ENCODE peak calls at places on chromosomes 12 and 14, in four cellular contexts. H is breast epithelium, C is cardiac fibroblast, G is AG04450. K is an unnamed sample.

GRCh38 chr12:11171953-11172675 is 1.1 kb downstream of the SMIM10L1 start:
- DNase-seq in C (peak; percentile 47), G (no peak), H (no peak), K (peak; percentile 48)

GRCh38 chr12:2138871-2139308 is 86.1 kb downstream of the CACNA1C start:
- DNase-seq in H (no peak), G (no peak), C (peak; percentile 21), K (peak; percentile 6)

GRCh38 chr12:92470608-92471021 is 232.2 kb upstream of the PLEKHG7 start:
- DNase-seq in H (no peak), C (no peak), G (no peak), K (no peak)

GRCh38 chr12:11576104-11576503 is 73.4 kb upstream of the ETV6 start:
- DNase-seq in G (no peak), C (peak; percentile 74), H (peak; percentile 44), K (no peak)

GRCh38 chr14:58668848-58669480 is 31.2 kb downstream of the DACT1 start:
- DNase-seq in H (no peak), C (no peak), G (no peak), K (no peak)

GRCh38 chr14:68695326-68695768 is 97.5 kb downstream of the ZFP36L1 start:
- DNase-seq in G (peak; percentile 98), C (peak; percentile 100), H (peak; percentile 34), K (peak; percentile 98)

GRCh38 chr12:124500232-124501079 is 67.0 kb downstream of the NCOR2 start:
- DNase-seq in G (no peak), C (peak; percentile 39), H (peak; percentile 79), K (peak; percentile 59)

GRCh38 chr12:20128926-20129325 is 239.4 kb upstream of the PDE3A start:
- DNase-seq in C (no peak), H (no peak), G (no peak), K (peak; percentile 79)

GRCh38 chr14:95515080-95515489 is 1.4 kb downstream of the SYNE3 start:
- DNase-seq in H (no peak), C (no peak), G (no peak), K (no peak)

GRCh38 chr12:29438752-29439408 is 57.9 kb upstream of the ERGIC2 start:
- DNase-seq in C (no peak), G (no peak), H (no peak), K (no peak)

GRCh38 chr12:14564336-14564959 is 3.2 kb downstream of the PLBD1 start:
- DNase-seq in C (no peak), H (no peak), G (no peak), K (no peak)

GRCh38 chr14:92472860-92473259 is 40.7 kb upstream of the RIN3 start:
- DNase-seq in C (no peak), H (no peak), G (no peak), K (no peak)

GRCh38 chr12:124039276-124039675 is 66.3 kb downstream of the ZNF664 start:
- DNase-seq in C (peak; percentile 54), G (peak; percentile 4), H (no peak), K (peak; percentile 72)

GRCh38 chr12:118370601-118371000 is 2.1 kb downstream of the TAOK3 start:
- DNase-seq in G (no peak), C (no peak), H (no peak), K (no peak)

GRCh38 chr14:24741871-24742270 is 107.9 kb upstream of the GZMB start:
- DNase-seq in C (peak; percentile 47), G (no peak), H (no peak), K (peak; percentile 10)

GRCh38 chr12:6425588-6426531 is 18.9 kb upstream of the CD27 start:
- DNase-seq in C (no peak), H (no peak), G (no peak), K (no peak)

GRCh38 chr12:76866726-76867125 is 12.1 kb downstream of the CSRP2 start:
- DNase-seq in G (no peak), C (no peak), H (no peak), K (peak; percentile 79)

GRCh38 chr12:89777685-89778379 is 69.2 kb upstream of the ATP2B1 start:
- DNase-seq in C (no peak), H (no peak), G (no peak), K (no peak)

GRCh38 chr12:95277139-95277538 is 59.5 kb downstream of the VEZT start:
- DNase-seq in H (no peak), C (peak; percentile 84), G (peak; percentile 88), K (peak; percentile 84)

GRCh38 chr12:69064734-69065413 is 131.9 kb upstream of the CPM start:
- DNase-seq in H (no peak), C (no peak), G (no peak), K (no peak)

GRCh38 chr12:78146365-78146772 is 315.7 kb downstream of the NAV3 start:
- DNase-seq in H (no peak), C (peak; percentile 69), G (peak; percentile 11), K (peak; percentile 60)

GRCh38 chr14:76237349-76237990 is 85.7 kb downstream of the GPATCH2L start:
- DNase-seq in C (no peak), H (no peak), G (no peak), K (no peak)

GRCh38 chr14:76181546-76181945 is 29.8 kb downstream of the GPATCH2L start:
- DNase-seq in G (no peak), H (no peak), C (peak; percentile 28), K (peak; percentile 9)

GRCh38 chr12:15405601-15406000 is 83.3 kb downstream of the PTPRO start:
- DNase-seq in G (no peak), C (no peak), H (no peak), K (no peak)

GRCh38 chr14:93332032-93332852 is 594 bp downstream of the BTBD7 start:
- DNase-seq in H (no peak), G (no peak), C (peak; percentile 36), K (peak; percentile 61)

GRCh38 chr12:94689002-94689645 is 38.8 kb upstream of the TMCC3 start:
- DNase-seq in C (peak; percentile 74), H (no peak), G (no peak), K (peak; percentile 82)

GRCh38 chr12:65881965-65882413 is 57.7 kb downstream of the HMGA2 start:
- DNase-seq in C (peak; percentile 61), G (no peak), H (peak; percentile 84), K (peak; percentile 72)

GRCh38 chr12:76679778-76680177 is 84.1 kb upstream of the ZDHHC17 start:
- DNase-seq in H (no peak), G (no peak), C (no peak), K (no peak)

GRCh38 chr12:1912580-1913376 is 5.7 kb downstream of the CACNA2D4 start:
- DNase-seq in H (peak; percentile 13), G (no peak), C (peak; percentile 15), K (no peak)

GRCh38 chr14:74578479-74578878 is 33.6 kb downstream of the LTBP2 start:
- DNase-seq in H (no peak), G (no peak), C (no peak), K (no peak)

GRCh38 chr12:8491848-8492530 is 21.3 kb upstream of the CLEC4D start:
- DNase-seq in C (no peak), H (no peak), G (no peak), K (no peak)

GRCh38 chr14:64966976-64967375 is 5.2 kb downstream of the RAB15 start:
- DNase-seq in G (no peak), H (peak; percentile 79), C (no peak), K (no peak)

GRCh38 chr12:64459388-64460024 is 7.6 kb downstream of the TBK1 start:
- DNase-seq in G (no peak), H (no peak), C (peak; percentile 35), K (peak; percentile 42)

GRCh38 chr12:118330421-118331018 is 42.2 kb downstream of the TAOK3 start:
- DNase-seq in H (no peak), C (peak; percentile 67), G (peak; percentile 61), K (peak; percentile 88)

GRCh38 chr14:50813544-50813863 is 17.5 kb downstream of the NIN start:
- DNase-seq in G (no peak), C (peak; percentile 41), H (no peak), K (no peak)
- H3K4me3 ChIP-seq in G (no peak overlapping the region), C (no peak overlapping the region), H (no peak overlapping the region), K (no peak overlapping the region)

GRCh38 chr12:111270773-111271172 is 98.1 kb downstream of the PHETA1 start:
- DNase-seq in H (no peak), G (no peak), C (peak; percentile 21), K (no peak)

GRCh38 chr12:111268738-111269572 is 99.9 kb downstream of the PHETA1 start:
- DNase-seq in C (peak; percentile 16), G (no peak), H (no peak), K (no peak)

GRCh38 chr12:111269688-111270087 is 99.2 kb downstream of the PHETA1 start:
- DNase-seq in H (no peak), G (no peak), C (no peak), K (no peak)

GRCh38 chr12:111270128-111270651 is 98.7 kb downstream of the PHETA1 start:
- DNase-seq in C (no peak), G (no peak), H (no peak), K (no peak)

DNA sequence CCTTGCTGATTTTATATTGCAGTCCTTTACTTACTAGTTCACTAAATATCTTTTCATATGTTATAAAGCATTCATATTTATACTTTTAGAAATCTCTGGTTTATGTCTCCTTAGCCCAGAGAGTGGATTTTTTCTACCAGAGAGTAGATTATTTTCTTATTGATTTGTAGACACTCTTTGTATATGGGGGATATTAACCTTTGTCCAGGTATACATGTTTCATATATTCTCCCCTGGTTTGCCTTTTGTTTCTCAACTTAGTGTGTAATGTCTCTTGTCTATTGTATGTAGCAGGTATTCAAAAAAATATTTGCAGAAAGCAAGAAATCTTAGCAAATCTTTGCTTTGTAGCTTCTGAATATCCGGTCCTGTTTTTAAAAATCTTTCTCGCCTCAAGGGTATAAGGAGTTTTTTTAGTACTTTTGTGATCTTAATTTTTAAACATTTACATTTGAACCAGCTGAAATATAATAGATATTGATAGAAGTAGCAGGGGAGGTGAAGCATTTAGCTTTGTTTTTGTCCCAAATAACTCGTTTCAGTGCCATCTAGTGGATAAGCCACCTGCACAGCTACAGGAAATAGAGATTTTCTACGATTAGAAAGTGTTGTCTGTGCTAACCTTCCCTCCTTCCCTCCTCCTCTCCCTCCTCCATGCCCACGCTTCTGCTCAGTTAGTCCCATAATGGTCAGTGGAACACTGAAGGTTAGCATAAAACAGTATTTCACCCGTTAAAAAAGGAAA is 97.0 kb downstream of the PHETA1 start:
- DNase-seq in H (no peak), G (no peak), C (peak; percentile 21), K (no peak)
- TF ChIP-seq CTCF in H (no peak), G (peak; percentile 7), C (peak; percentile 30), K (peak; percentile 13)

DNA sequence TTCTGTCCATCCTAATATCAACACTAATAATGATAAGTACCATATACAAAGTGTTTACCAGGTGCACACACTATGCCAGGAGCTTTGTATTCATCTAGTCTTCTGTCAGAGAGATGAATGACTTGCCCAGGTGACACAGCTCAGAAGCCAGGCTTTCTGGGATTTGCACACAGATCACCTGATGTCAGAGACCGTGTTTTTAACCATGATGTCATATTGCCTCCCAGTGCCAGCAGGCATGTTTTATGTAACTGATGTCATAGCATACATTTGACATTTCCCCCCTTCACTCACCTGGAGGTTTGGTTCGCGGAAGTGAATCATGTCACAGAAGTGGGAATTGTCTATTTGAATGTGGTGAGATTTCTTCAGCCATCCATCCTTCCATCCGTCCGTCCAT is 5.7 kb downstream of the WSCD2 start:
- DNase-seq in G (no peak), H (no peak), C (no peak), K (no peak)
- H3K4me3 ChIP-seq in G (no peak overlapping the region), H (no peak overlapping the region), C (no peak overlapping the region), K (no peak overlapping the region)

GRCh38 chr12:3218846-3219632 is 141.9 kb downstream of the TSPAN9 start:
- DNase-seq in C (no peak), G (no peak), H (no peak), K (no peak)

GRCh38 chr12:3216726-3217682 is 139.8 kb downstream of the TSPAN9 start:
- DNase-seq in C (peak; percentile 93), G (no peak), H (no peak), K (peak; percentile 86)

GRCh38 chr12:3217683-3218079 is 140.5 kb downstream of the TSPAN9 start:
- DNase-seq in G (no peak), C (no peak), H (no peak), K (no peak)

GRCh38 chr12:3216097-3216496 is 138.9 kb downstream of the TSPAN9 start:
- DNase-seq in G (no peak), C (no peak), H (no peak), K (no peak)

GRCh38 chr12:3218150-3218845 is 141.1 kb downstream of the TSPAN9 start:
- DNase-seq in G (no peak), H (peak; percentile 61), C (peak; percentile 92), K (peak; percentile 84)
- TF ChIP-seq CTCF in G (peak; percentile 8), H (no peak), C (peak; percentile 55), K (peak; percentile 17)